ENCODE peak calls at places on chromosomes 3 and 15, in six cellular contexts. S, M, E, X, B and H are unnamed samples.

GRCh38 chr15:92848852-92849598 is 51.1 kb upstream of the CHD2 start:
- DNase-seq in S (no peak), X (no peak), M (no peak), E (no peak), B (no peak), H (no peak)

GRCh38 chr15:73691398-73691797 is 7.2 kb downstream of the CD276 start:
- DNase-seq in X (no peak), E (peak), S (peak), M (peak), B (no peak), H (peak)

GRCh38 chr15:57387644-57388076 is 11.4 kb downstream of the CGNL1 start:
- DNase-seq in S (no peak), X (no peak), B (no peak), E (no peak), M (peak), H (no peak)

GRCh38 chr3:166955549-166955948 is 424.5 kb downstream of the ZBBX start:
- DNase-seq in M (no peak), S (no peak), E (peak), X (no peak), B (no peak), H (no peak)

GRCh38 chr3:42653560-42654330 is at the start of gene ZBTB47:
- DNase-seq in X (no peak), S (peak), E (peak), B (no peak), M (no peak), H (no peak)

GRCh38 chr3:184874709-184875644 is 63.0 kb downstream of the VPS8 start:
- DNase-seq in E (no peak), X (no peak), B (no peak), S (no peak), M (peak), H (no peak)

GRCh38 chr15:62732078-62732477 is 310.5 kb upstream of the TPM1 start:
- DNase-seq in X (no peak), M (no peak), B (no peak), E (no peak), S (no peak), H (no peak)

GRCh38 chr15:65055201-65055870 is 10.1 kb downstream of the SLC51B start:
- DNase-seq in M (no peak), B (no peak), E (no peak), X (no peak), S (no peak), H (no peak)